ENCODE peak calls at places on chromosomes 11 and 22, in nine cellular contexts. One of them, this sample, is unnamed.

GRCh38 chr11:127042445-127042844 is 41.9 kb upstream of the KIRREL3 start:
- DNase-seq in mammary epithelial cell: peak
- DNase-seq in prostate gland: no peak
- DNase-seq in tibial artery: no peak
- DNase-seq in hepatocyte: no peak
- DNase-seq in neural progenitor cell: no peak
- DNase-seq in chondrocyte: no peak
- DNase-seq in uterus: no peak
- DNase-seq in ovary: no peak
- DNase-seq in this sample: no peak

GRCh38 chr11:111429066-111429506 is 50.0 kb upstream of the POU2AF1 start:
- DNase-seq in tibial artery: peak
- DNase-seq in uterus: peak
- DNase-seq in hepatocyte: peak
- DNase-seq in ovary: peak
- DNase-seq in mammary epithelial cell: peak
- DNase-seq in prostate gland: no peak
- DNase-seq in neural progenitor cell: peak
- DNase-seq in chondrocyte: no peak
- DNase-seq in this sample: no peak

GRCh38 chr22:30204015-30204741 is 42.4 kb downstream of the LIF start:
- DNase-seq in ovary: no peak
- DNase-seq in chondrocyte: peak
- DNase-seq in uterus: no peak
- DNase-seq in mammary epithelial cell: no peak
- DNase-seq in tibial artery: no peak
- DNase-seq in prostate gland: no peak
- DNase-seq in hepatocyte: no peak
- DNase-seq in neural progenitor cell: no peak
- DNase-seq in this sample: no peak

GRCh38 chr11:76702378-76703128 is 32.0 kb upstream of the LRRC32 start:
- DNase-seq in uterus: no peak
- DNase-seq in prostate gland: no peak
- DNase-seq in chondrocyte: no peak
- DNase-seq in neural progenitor cell: no peak
- DNase-seq in tibial artery: no peak
- DNase-seq in mammary epithelial cell: no peak
- DNase-seq in hepatocyte: no peak
- DNase-seq in ovary: no peak
- DNase-seq in this sample: no peak

GRCh38 chr11:93081694-93082093 is 112.2 kb downstream of the MTNR1B start:
- DNase-seq in hepatocyte: no peak
- DNase-seq in uterus: no peak
- DNase-seq in ovary: no peak
- DNase-seq in mammary epithelial cell: no peak
- DNase-seq in prostate gland: no peak
- DNase-seq in neural progenitor cell: peak
- DNase-seq in chondrocyte: no peak
- DNase-seq in tibial artery: no peak
- DNase-seq in this sample: no peak

GRCh38 chr22:37383342-37383741 is 43.9 kb downstream of the ELFN2 start:
- DNase-seq in neural progenitor cell: no peak
- DNase-seq in uterus: no peak
- DNase-seq in ovary: no peak
- DNase-seq in mammary epithelial cell: no peak
- DNase-seq in hepatocyte: no peak
- DNase-seq in prostate gland: no peak
- DNase-seq in tibial artery: no peak
- DNase-seq in chondrocyte: no peak
- DNase-seq in this sample: no peak

GRCh38 chr22:46129390-46130041 is 20.8 kb upstream of the PPARA start:
- DNase-seq in tibial artery: no peak
- DNase-seq in hepatocyte: no peak
- DNase-seq in mammary epithelial cell: no peak
- DNase-seq in chondrocyte: no peak
- DNase-seq in neural progenitor cell: no peak
- DNase-seq in uterus: no peak
- DNase-seq in prostate gland: no peak
- DNase-seq in ovary: peak
- DNase-seq in this sample: no peak

GRCh38 chr22:46363611-46364321 is 28.3 kb downstream of the TRMU start:
- DNase-seq in tibial artery: no peak
- DNase-seq in prostate gland: no peak
- DNase-seq in mammary epithelial cell: no peak
- DNase-seq in chondrocyte: peak
- DNase-seq in uterus: no peak
- DNase-seq in neural progenitor cell: no peak
- DNase-seq in ovary: no peak
- DNase-seq in hepatocyte: no peak
- DNase-seq in this sample: no peak

DNA sequence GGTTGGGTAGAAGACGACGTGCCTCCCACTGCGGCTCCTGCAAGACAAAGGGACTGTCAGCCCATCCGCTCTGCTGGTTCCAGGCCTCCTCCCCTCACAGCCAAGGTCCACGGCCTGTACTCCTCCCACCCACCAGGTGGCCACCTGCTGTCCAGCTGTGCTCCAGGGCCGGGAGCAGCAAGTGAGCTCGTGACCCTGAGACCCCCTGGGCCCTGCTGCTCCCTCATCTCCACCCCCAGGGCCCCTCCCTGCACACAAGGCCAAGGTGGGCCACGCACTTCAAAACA is 27.4 kb downstream of the TSPAN4 start:
- DNase-seq in ovary: no peak
- DNase-seq in hepatocyte: no peak
- DNase-seq in chondrocyte: no peak
- DNase-seq in tibial artery: no peak
- DNase-seq in neural progenitor cell: no peak
- DNase-seq in mammary epithelial cell: no peak
- DNase-seq in uterus: no peak
- DNase-seq in prostate gland: no peak
- DNase-seq in this sample: no peak
- TF ChIP-seq CTCF in ovary: no peak
- TF ChIP-seq CTCF in hepatocyte: peak
- TF ChIP-seq CTCF in chondrocyte: peak
- TF ChIP-seq CTCF in tibial artery: no peak
- TF ChIP-seq CTCF in neural progenitor cell: no peak
- TF ChIP-seq CTCF in mammary epithelial cell: peak
- TF ChIP-seq CTCF in uterus: no peak
- TF ChIP-seq CTCF in prostate gland: no peak
- TF ChIP-seq CTCF in this sample: peak

DNA sequence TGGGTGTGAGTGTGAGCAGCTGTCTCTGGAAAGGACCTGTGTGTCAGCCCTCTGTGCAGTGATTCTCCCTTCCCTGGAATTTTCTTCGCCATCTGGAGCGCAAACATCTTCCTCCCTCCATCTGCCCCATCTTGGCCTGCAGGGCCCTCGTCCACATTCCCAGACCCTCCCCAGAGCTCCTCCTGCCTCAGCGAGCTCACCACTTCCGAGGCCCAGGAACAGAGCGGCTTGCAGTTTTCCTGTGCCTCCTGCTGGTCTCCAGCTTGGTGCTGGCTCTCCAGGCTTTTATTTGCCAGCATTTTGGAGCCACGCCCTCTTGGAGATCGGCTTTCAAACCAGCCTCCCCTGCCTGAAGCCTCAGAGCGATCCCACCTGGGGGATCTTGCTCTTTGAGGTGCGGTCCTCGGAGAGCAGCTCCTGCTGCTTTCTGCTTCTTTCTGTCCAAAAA is at the start of gene GPHA2:
- DNase-seq in neural progenitor cell: peak
- DNase-seq in hepatocyte: no peak
- DNase-seq in tibial artery: no peak
- DNase-seq in prostate gland: no peak
- DNase-seq in uterus: peak
- DNase-seq in chondrocyte: peak
- DNase-seq in mammary epithelial cell: no peak
- DNase-seq in ovary: peak
- DNase-seq in this sample: no peak
- TF ChIP-seq CTCF in neural progenitor cell: no peak
- TF ChIP-seq CTCF in hepatocyte: no peak
- TF ChIP-seq CTCF in tibial artery: no peak
- TF ChIP-seq CTCF in prostate gland: no peak
- TF ChIP-seq CTCF in uterus: peak
- TF ChIP-seq CTCF in chondrocyte: peak
- TF ChIP-seq CTCF in mammary epithelial cell: no peak
- TF ChIP-seq CTCF in ovary: no peak
- TF ChIP-seq CTCF in this sample: no peak

DNA sequence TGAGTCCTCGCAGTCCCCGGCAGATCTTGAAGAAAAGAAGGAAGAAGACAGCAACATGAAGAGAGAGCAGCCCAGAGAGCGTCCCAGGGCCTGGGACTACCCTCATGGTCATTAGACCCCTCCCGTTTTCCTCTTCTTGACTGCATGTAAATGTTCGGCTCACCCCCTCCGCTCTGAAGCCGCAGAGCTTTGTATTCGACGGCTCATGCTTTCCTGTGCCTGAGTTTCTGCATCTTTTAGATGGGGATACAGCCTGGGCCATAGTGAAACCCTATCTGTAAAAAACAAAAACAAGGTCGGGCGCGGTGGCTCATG is 7.7 kb downstream of the USP18 start:
- DNase-seq in prostate gland: no peak
- DNase-seq in mammary epithelial cell: no peak
- DNase-seq in hepatocyte: no peak
- DNase-seq in ovary: no peak
- DNase-seq in chondrocyte: no peak
- DNase-seq in tibial artery: no peak
- DNase-seq in uterus: no peak
- DNase-seq in neural progenitor cell: no peak
- DNase-seq in this sample: no peak
- TF ChIP-seq CTCF in prostate gland: no peak
- TF ChIP-seq CTCF in mammary epithelial cell: no peak
- TF ChIP-seq CTCF in hepatocyte: no peak
- TF ChIP-seq CTCF in ovary: no peak
- TF ChIP-seq CTCF in chondrocyte: no peak
- TF ChIP-seq CTCF in tibial artery: no peak
- TF ChIP-seq CTCF in uterus: no peak
- TF ChIP-seq CTCF in neural progenitor cell: no peak
- TF ChIP-seq CTCF in this sample: no peak

GRCh38 chr22:42033263-42034181 is 34.9 kb downstream of the WBP2NL start:
- DNase-seq in prostate gland: no peak
- DNase-seq in uterus: no peak
- DNase-seq in neural progenitor cell: no peak
- DNase-seq in tibial artery: no peak
- DNase-seq in mammary epithelial cell: no peak
- DNase-seq in ovary: no peak
- DNase-seq in chondrocyte: no peak
- DNase-seq in hepatocyte: no peak
- DNase-seq in this sample: no peak
- TF ChIP-seq CTCF in prostate gland: no peak
- TF ChIP-seq CTCF in uterus: no peak
- TF ChIP-seq CTCF in neural progenitor cell: no peak
- TF ChIP-seq CTCF in tibial artery: no peak
- TF ChIP-seq CTCF in mammary epithelial cell: no peak
- TF ChIP-seq CTCF in ovary: no peak
- TF ChIP-seq CTCF in chondrocyte: no peak
- TF ChIP-seq CTCF in hepatocyte: no peak
- TF ChIP-seq CTCF in this sample: no peak

GRCh38 chr11:116513894-116514293 is 258.9 kb downstream of the BUD13 start:
- DNase-seq in uterus: no peak
- DNase-seq in ovary: no peak
- DNase-seq in neural progenitor cell: peak
- DNase-seq in prostate gland: no peak
- DNase-seq in hepatocyte: peak
- DNase-seq in chondrocyte: no peak
- DNase-seq in tibial artery: peak
- DNase-seq in mammary epithelial cell: no peak
- DNase-seq in this sample: peak
- TF ChIP-seq CTCF in uterus: no peak
- TF ChIP-seq CTCF in ovary: no peak
- TF ChIP-seq CTCF in neural progenitor cell: peak
- TF ChIP-seq CTCF in prostate gland: no peak
- TF ChIP-seq CTCF in hepatocyte: peak
- TF ChIP-seq CTCF in chondrocyte: peak
- TF ChIP-seq CTCF in tibial artery: no peak
- TF ChIP-seq CTCF in mammary epithelial cell: peak
- TF ChIP-seq CTCF in this sample: peak

DNA sequence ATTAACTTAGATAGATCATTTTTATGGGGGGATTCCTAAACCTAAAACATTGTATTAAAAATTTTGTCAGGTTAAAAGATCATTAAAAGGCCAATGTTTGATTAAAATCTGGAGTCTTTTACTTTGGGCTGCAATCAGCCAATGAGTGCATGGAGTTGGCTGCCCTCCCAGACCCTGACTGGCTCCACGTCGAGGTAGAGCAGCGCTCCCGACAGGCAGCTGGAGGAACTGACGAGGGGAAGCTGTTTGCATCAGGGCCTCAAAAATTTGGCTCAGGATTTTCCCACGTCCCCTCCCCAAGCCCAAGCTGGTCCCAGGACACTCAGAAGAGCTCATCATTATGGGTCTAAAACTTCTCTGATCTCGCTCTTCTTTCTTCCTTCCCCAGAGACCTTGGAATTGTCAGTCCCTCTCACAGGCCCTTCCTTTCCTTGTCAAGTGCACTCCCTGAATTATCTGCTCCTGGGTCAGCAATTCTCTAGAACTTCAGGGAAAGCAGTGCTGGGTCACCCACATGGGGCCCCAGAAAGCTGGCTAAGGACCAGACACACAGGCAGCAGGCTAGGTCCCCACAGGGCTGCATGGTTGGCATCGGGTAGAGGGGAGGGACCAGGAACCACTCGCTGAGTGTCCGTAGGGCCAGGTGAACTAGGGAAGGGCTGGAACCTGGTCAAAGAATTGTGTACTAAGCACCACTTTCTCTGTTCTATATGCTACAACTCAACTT is 119.6 kb upstream of the IGLL5 start:
- DNase-seq in neural progenitor cell: peak
- DNase-seq in hepatocyte: no peak
- DNase-seq in mammary epithelial cell: no peak
- DNase-seq in ovary: no peak
- DNase-seq in prostate gland: no peak
- DNase-seq in uterus: no peak
- DNase-seq in tibial artery: peak
- DNase-seq in chondrocyte: no peak
- DNase-seq in this sample: no peak
- TF ChIP-seq CTCF in neural progenitor cell: peak
- TF ChIP-seq CTCF in hepatocyte: no peak
- TF ChIP-seq CTCF in mammary epithelial cell: no peak
- TF ChIP-seq CTCF in ovary: no peak
- TF ChIP-seq CTCF in prostate gland: no peak
- TF ChIP-seq CTCF in uterus: no peak
- TF ChIP-seq CTCF in tibial artery: no peak
- TF ChIP-seq CTCF in chondrocyte: no peak
- TF ChIP-seq CTCF in this sample: peak

GRCh38 chr11:102792604-102793003 is 5.4 kb downstream of the MMP1 start:
- DNase-seq in mammary epithelial cell: no peak
- DNase-seq in prostate gland: no peak
- DNase-seq in neural progenitor cell: no peak
- DNase-seq in ovary: no peak
- DNase-seq in hepatocyte: no peak
- DNase-seq in tibial artery: no peak
- DNase-seq in uterus: no peak
- DNase-seq in chondrocyte: no peak
- DNase-seq in this sample: no peak
- TF ChIP-seq CTCF in mammary epithelial cell: no peak
- TF ChIP-seq CTCF in prostate gland: no peak
- TF ChIP-seq CTCF in neural progenitor cell: no peak
- TF ChIP-seq CTCF in ovary: no peak
- TF ChIP-seq CTCF in hepatocyte: no peak
- TF ChIP-seq CTCF in tibial artery: no peak
- TF ChIP-seq CTCF in uterus: no peak
- TF ChIP-seq CTCF in chondrocyte: no peak
- TF ChIP-seq CTCF in this sample: no peak

GRCh38 chr11:22331771-22332170 is 6.4 kb upstream of the SLC17A6 start:
- DNase-seq in neural progenitor cell: no peak
- DNase-seq in ovary: no peak
- DNase-seq in prostate gland: no peak
- DNase-seq in hepatocyte: no peak
- DNase-seq in uterus: no peak
- DNase-seq in chondrocyte: no peak
- DNase-seq in mammary epithelial cell: no peak
- DNase-seq in tibial artery: no peak
- DNase-seq in this sample: no peak
- TF ChIP-seq CTCF in neural progenitor cell: no peak
- TF ChIP-seq CTCF in ovary: no peak
- TF ChIP-seq CTCF in prostate gland: no peak
- TF ChIP-seq CTCF in hepatocyte: peak
- TF ChIP-seq CTCF in uterus: no peak
- TF ChIP-seq CTCF in chondrocyte: peak
- TF ChIP-seq CTCF in mammary epithelial cell: peak
- TF ChIP-seq CTCF in tibial artery: no peak
- TF ChIP-seq CTCF in this sample: no peak

This sample was measured in progenitor cell of endocrine pancreas.